ENCODE peak calls at places on chromosomes 5 and 9, in six cellular contexts. M, Q, N, R, L and V are unnamed samples.

GRCh38 chr9:74102702-74103101 is 394.4 kb upstream of the RORB start:
- DNase-seq in R (no peak), Q (no peak), M (no peak), L (no peak), N (no peak), V (no peak)

GRCh38 chr9:124906966-124907365 is 33.9 kb downstream of the GOLGA1 start:
- DNase-seq in Q (no peak), L (no peak), M (no peak), R (no peak), N (no peak), V (no peak)

GRCh38 chr5:105840800-105841199 is 1829.9 kb downstream of the EFNA5 start:
- DNase-seq in M (no peak), R (no peak), N (peak), L (no peak), Q (no peak), V (no peak)

GRCh38 chr9:91834740-91835139 is 115.3 kb downstream of the ROR2 start:
- DNase-seq in Q (no peak), M (no peak), N (peak), R (no peak), L (peak), V (no peak)

GRCh38 chr5:125484272-125485002 is 738.0 kb upstream of the ZNF608 start:
- DNase-seq in N (peak), Q (no peak), R (no peak), L (no peak), M (no peak), V (no peak)

GRCh38 chr5:126490167-126490937 is 67.1 kb downstream of the GRAMD2B start:
- DNase-seq in Q (no peak), M (no peak), R (no peak), N (peak), L (peak), V (peak)

GRCh38 chr5:60959156-60959555 is 14.2 kb downstream of the NDUFAF2 start:
- DNase-seq in M (no peak), L (no peak), Q (no peak), N (no peak), R (peak), V (no peak)

GRCh38 chr9:21317956-21318923 is 13.1 kb upstream of the IFNA5 start:
- DNase-seq in M (no peak), R (peak), L (no peak), Q (peak), N (peak), V (no peak)

GRCh38 chr5:20359377-20359776 is 371.4 kb upstream of the CDH18 start:
- DNase-seq in M (no peak), N (no peak), Q (no peak), L (no peak), R (no peak), V (no peak)

GRCh38 chr9:37617837-37618236 is 25.4 kb upstream of the TOMM5 start:
- DNase-seq in M (no peak), L (no peak), Q (no peak), R (no peak), N (no peak), V (peak)

GRCh38 chr9:92770005-92770995 is 5.7 kb upstream of the BICD2 start:
- DNase-seq in Q (peak), N (no peak), R (no peak), M (no peak), L (peak), V (peak)

GRCh38 chr9:134704499-134704898 is 62.9 kb downstream of the COL5A1 start:
- DNase-seq in N (no peak), R (no peak), M (no peak), Q (no peak), L (no peak), V (no peak)

GRCh38 chr5:41843456-41844112 is 26.6 kb downstream of the OXCT1 start:
- DNase-seq in N (peak), L (no peak), Q (peak), R (peak), M (no peak), V (peak)

GRCh38 chr5:15004506-15004905 is 132.9 kb upstream of the ANKH start:
- DNase-seq in R (no peak), N (no peak), L (no peak), Q (no peak), M (no peak), V (no peak)

GRCh38 chr9:94937214-94937903 is 210.9 kb downstream of the AOPEP start:
- DNase-seq in M (no peak), N (no peak), Q (no peak), R (no peak), L (no peak), V (no peak)

GRCh38 chr9:127816728-127817127 is 14.0 kb downstream of the FPGS start:
- DNase-seq in R (no peak), N (no peak), Q (no peak), M (no peak), L (no peak), V (no peak)

GRCh38 chr5:90161399-90161798 is 248.2 kb downstream of the CETN3 start:
- DNase-seq in N (peak), Q (no peak), R (no peak), M (no peak), L (peak), V (no peak)

GRCh38 chr5:62486672-62487071 is 74.1 kb downstream of the IPO11 start:
- DNase-seq in Q (no peak), N (no peak), M (no peak), L (no peak), R (no peak), V (no peak)

GRCh38 chr5:67331296-67331925 is 134.8 kb upstream of the CD180 start:
- DNase-seq in R (no peak), Q (no peak), L (no peak), M (no peak), N (no peak), V (no peak)

GRCh38 chr5:109191153-109191558 is 218.6 kb downstream of the PJA2 start:
- DNase-seq in Q (no peak), L (no peak), N (no peak), M (no peak), R (peak), V (no peak)

GRCh38 chr5:126483156-126483555 is 59.9 kb downstream of the GRAMD2B start:
- DNase-seq in N (no peak), M (no peak), L (no peak), R (no peak), Q (peak), V (no peak)

GRCh38 chr9:93136011-93136440 is 2.0 kb upstream of the NINJ1 start:
- DNase-seq in Q (peak), N (no peak), R (no peak), M (no peak), L (no peak), V (no peak)

GRCh38 chr5:141135030-141135717 is at the start of gene PCDHB5:
- DNase-seq in Q (no peak), L (peak), R (peak), M (no peak), N (peak), V (peak)

GRCh38 chr5:123297866-123298265 is 125.3 kb downstream of the CEP120 start:
- DNase-seq in L (no peak), N (no peak), Q (no peak), M (no peak), R (no peak), V (no peak)

GRCh38 chr5:96942078-96942477 is 6.2 kb downstream of the LNPEP start:
- DNase-seq in Q (no peak), R (no peak), M (no peak), L (no peak), N (no peak), V (no peak)

GRCh38 chr9:121121582-121122087 is 46.9 kb downstream of the CNTRL start:
- DNase-seq in R (peak), M (peak), Q (peak), N (peak), L (peak), V (peak)

GRCh38 chr5:33425334-33425733 is 15.4 kb upstream of the TARS1 start:
- DNase-seq in L (no peak), M (no peak), N (no peak), R (no peak), Q (no peak), V (no peak)

GRCh38 chr5:94785111-94785510 is 166.6 kb downstream of the SLF1 start:
- DNase-seq in R (no peak), Q (no peak), L (no peak), M (no peak), N (no peak), V (no peak)

GRCh38 chr5:141850183-141850768 is 27.9 kb downstream of the PCDH1 start:
- DNase-seq in N (peak), R (peak), Q (no peak), L (peak), M (no peak), V (no peak)

GRCh38 chr5:149474198-149474597 is 77.0 kb downstream of the CSNK1A1 start:
- DNase-seq in L (no peak), M (no peak), Q (no peak), N (no peak), R (no peak), V (no peak)

GRCh38 chr5:146644811-146645210 is 128.8 kb upstream of the GPR151 start:
- DNase-seq in Q (peak), L (no peak), M (no peak), N (no peak), R (no peak), V (no peak)

GRCh38 chr5:133831506-133832224 is 136.8 kb downstream of the C5orf15 start:
- DNase-seq in N (no peak), Q (no peak), R (no peak), M (no peak), L (no peak), V (no peak)